ENCODE peak calls at places on chromosomes 3 and 15, in eight cellular contexts. V is foreskin fibroblast; M is colonic mucosa; S is ecto neural progenitor cell; U is mesothelial cell of epicardium; P is WTC11; D is AG08396; X is stimulated activated CD4-positive, alpha-beta T cell treated with anti-CD3 and anti-CD28 coated beads, Interleukin-1b, Interleukin-23, amount 100 ng/mL, for 24 hours. H is an unnamed sample.

GRCh38 chr3:137572931-137573330 is 191.2 kb upstream of the SOX14 start:
- DNase-seq in X (no peak), U (no peak), S (no peak), V (no peak), D (no peak), P (no peak), M (no peak), H (no peak)

GRCh38 chr3:53218136-53218535 is 37.7 kb downstream of the TKT start:
- DNase-seq in P (no peak), S (no peak), U (no peak), X (no peak), V (no peak), M (no peak), D (no peak), H (no peak)

GRCh38 chr3:161607056-161607455 is 110.4 kb downstream of the OTOL1 start:
- DNase-seq in P (no peak), V (peak), U (no peak), X (no peak), M (no peak), S (no peak), D (no peak), H (no peak)

GRCh38 chr3:45225465-45226205 is 452 bp downstream of the TMEM158 start:
- DNase-seq in U (peak), X (peak), S (peak), D (peak), P (peak), V (peak), M (no peak), H (peak)

GRCh38 chr15:64760056-64760455 is 15.3 kb downstream of the RBPMS2 start:
- DNase-seq in P (no peak), S (no peak), U (no peak), X (no peak), V (no peak), D (no peak), M (no peak), H (no peak)

GRCh38 chr3:179653777-179654117 is 907 bp downstream of the USP13 start:
- DNase-seq in X (peak), V (no peak), D (no peak), P (no peak), U (peak), M (no peak), S (no peak), H (no peak)

GRCh38 chr3:142910280-142910679 is 21.4 kb upstream of the PCOLCE2 start:
- DNase-seq in D (no peak), X (no peak), S (no peak), M (no peak), U (no peak), P (no peak), V (peak), H (no peak)

GRCh38 chr3:21543380-21544075 is 207.5 kb downstream of the ZNF385D start:
- DNase-seq in M (no peak), S (no peak), U (no peak), P (peak), V (no peak), X (no peak), D (no peak), H (no peak)